ENCODE peak calls at places on chromosomes 3 and 15, in five cellular contexts. E, A, U, D and J are unnamed samples.

GRCh38 chr3:127038923-127039581 is 56.1 kb downstream of the PLXNA1 start:
- DNase-seq in E (no peak), U (no peak), D (no peak), A (no peak), J (no peak)

GRCh38 chr15:100733786-100734185 is 131.4 kb downstream of the ASB7 start:
- DNase-seq in E (peak), D (no peak), A (peak), U (no peak), J (no peak)

GRCh38 chr15:97692317-97693015 is 268.0 kb upstream of the ARRDC4 start:
- DNase-seq in U (peak), A (no peak), E (no peak), D (no peak), J (peak)

GRCh38 chr3:146065573-146066006 is 95.4 kb downstream of the PLOD2 start:
- DNase-seq in E (peak), U (peak), D (no peak), A (peak), J (peak)

GRCh38 chr15:96341465-96342142 is 11.1 kb downstream of the NR2F2 start:
- DNase-seq in E (no peak), A (no peak), D (no peak), U (no peak), J (no peak)

GRCh38 chr15:85086855-85087254 is 105.2 kb downstream of the PDE8A start:
- DNase-seq in E (no peak), D (no peak), U (no peak), A (no peak), J (no peak)

GRCh38 chr3:46283851-46284450 is 41.7 kb downstream of the CCR3 start:
- DNase-seq in E (no peak), A (no peak), D (no peak), U (no peak), J (no peak)

GRCh38 chr3:142053835-142054234 is 95.5 kb downstream of the TFDP2 start:
- DNase-seq in A (no peak), U (no peak), E (no peak), D (no peak), J (no peak)

GRCh38 chr3:144629413-144629812 is 657.8 kb downstream of the DIPK2A start:
- DNase-seq in A (no peak), U (no peak), D (no peak), E (no peak), J (no peak)

GRCh38 chr3:97957617-97958311 is 14.5 kb downstream of the RIOX2 start:
- DNase-seq in U (no peak), A (no peak), E (no peak), D (no peak), J (no peak)

GRCh38 chr15:76239786-76240185 is 71.5 kb downstream of the ETFA start:
- DNase-seq in E (no peak), A (no peak), D (no peak), U (no peak), J (no peak)

GRCh38 chr3:65883614-65884013 is 155.1 kb downstream of the MAGI1 start:
- DNase-seq in U (peak), E (peak), D (no peak), A (no peak), J (no peak)

GRCh38 chr3:162134571-162134970 is 638.0 kb downstream of the OTOL1 start:
- DNase-seq in E (no peak), U (no peak), A (no peak), D (no peak), J (no peak)

GRCh38 chr3:117074833-117075232 is 365.3 kb downstream of the TUSC7 start:
- DNase-seq in D (no peak), A (no peak), E (no peak), U (no peak), J (no peak)

GRCh38 chr3:65641041-65641440 is 397.7 kb downstream of the MAGI1 start:
- DNase-seq in E (no peak), A (no peak), U (no peak), D (no peak), J (no peak)

GRCh38 chr15:65413760-65414144 is 9.0 kb downstream of the IGDCC4 start:
- DNase-seq in A (no peak), U (no peak), E (no peak), D (no peak), J (no peak)

GRCh38 chr3:157201648-157202278 is 41.8 kb upstream of the CCNL1 start:
- DNase-seq in E (peak), U (peak), D (no peak), A (peak), J (peak)

GRCh38 chr15:68794869-68795268 is 25.8 kb downstream of the ANP32A start:
- DNase-seq in A (no peak), E (no peak), D (no peak), U (no peak), J (no peak)

GRCh38 chr15:96345560-96346389 is 15.3 kb downstream of the NR2F2 start:
- DNase-seq in E (peak), D (no peak), A (peak), U (no peak), J (no peak)

GRCh38 chr15:62020576-62021160 is 39.6 kb downstream of the VPS13C start:
- DNase-seq in E (peak), A (no peak), D (no peak), U (no peak), J (no peak)

GRCh38 chr3:13002398-13003124 is 70.7 kb downstream of the IQSEC1 start:
- DNase-seq in E (no peak), D (no peak), U (peak), A (no peak), J (no peak)

GRCh38 chr3:37129871-37130270 is 44.5 kb downstream of the LRRFIP2 start:
- DNase-seq in U (peak), A (peak), D (no peak), E (peak), J (no peak)

GRCh38 chr3:105829229-105829628 is 39.6 kb downstream of the CBLB start:
- DNase-seq in A (no peak), E (no peak), D (no peak), U (peak), J (no peak)

GRCh38 chr15:42364529-42364928 is 5.2 kb downstream of the CAPN3 start:
- DNase-seq in D (no peak), E (no peak), A (peak), U (no peak), J (no peak)

GRCh38 chr3:120597445-120598049 is 1.4 kb downstream of the NDUFB4 start:
- DNase-seq in U (no peak), D (no peak), E (no peak), A (no peak), J (no peak)